ENCODE peak calls at places on chromosomes 1 and 21, in six cellular contexts. V is WERI-Rb-1, L is heart right ventricle, F is uterus, R is left ventricle myocardium inferior, O is upper lobe of right lung. H is an unnamed sample.

GRCh38 chr1:103171041-103171590 is 62.8 kb upstream of the COL11A1 start:
- DNase-seq in F (no peak), L (no peak), V (no peak), O (no peak), R (no peak), H (no peak)

GRCh38 chr1:111739984-111740765 is 980 bp upstream of the INKA2 start:
- DNase-seq in V (peak; percentile 63), F (peak; percentile 76), O (peak; percentile 82), L (peak; percentile 69), R (peak; percentile 80), H (peak; percentile 85)

GRCh38 chr1:112971006-112971405 is 15.0 kb upstream of the SLC16A1 start:
- DNase-seq in L (no peak), V (no peak), F (no peak), R (no peak), O (no peak), H (no peak)

GRCh38 chr21:41583274-41583790 is 75.4 kb upstream of the TMPRSS2 start:
- DNase-seq in F (no peak), O (peak; percentile 91), V (no peak), R (no peak), L (no peak), H (no peak)

GRCh38 chr21:16794944-16795343 is 717.9 kb upstream of the CXADR start:
- DNase-seq in V (no peak), F (peak; percentile 40), O (no peak), L (no peak), R (no peak), H (no peak)

GRCh38 chr1:167273027-167273800 is 52.5 kb downstream of the POU2F1 start:
- DNase-seq in O (no peak), L (peak; percentile 8), V (peak; percentile 24), F (no peak), R (no peak), H (no peak)

GRCh38 chr1:89607888-89608626 is 24.9 kb upstream of the LRRC8C start:
- DNase-seq in F (no peak), O (no peak), R (peak; percentile 29), V (no peak), L (peak; percentile 64), H (no peak)

GRCh38 chr1:30410153-30410851 is 313.1 kb downstream of the MATN1 start:
- DNase-seq in R (no peak), O (peak; percentile 45), L (no peak), V (no peak), F (peak; percentile 7), H (peak; percentile 62)

GRCh38 chr1:55234016-55234415 is 18.9 kb upstream of the USP24 start:
- DNase-seq in R (no peak), L (no peak), V (no peak), F (no peak), O (no peak), H (no peak)

GRCh38 chr1:100891380-100891779 is 3.3 kb downstream of the EXTL2 start:
- DNase-seq in R (no peak), L (no peak), O (no peak), V (no peak), F (no peak), H (no peak)

GRCh38 chr1:201016211-201016651 is 7.3 kb downstream of the KIF21B start:
- DNase-seq in L (peak; percentile 38), V (peak; percentile 91), R (peak; percentile 33), O (peak; percentile 63), F (no peak), H (no peak)

GRCh38 chr1:44036409-44037111 is 5.3 kb upstream of the SLC6A9 start:
- DNase-seq in O (no peak), L (peak; percentile 60), R (peak; percentile 34), V (peak; percentile 82), F (peak; percentile 50), H (no peak)

GRCh38 chr1:186325239-186325638 is 49.8 kb downstream of the TPR start:
- DNase-seq in F (no peak), O (no peak), R (no peak), L (no peak), V (no peak), H (no peak)

GRCh38 chr1:185996211-185996610 is 262.0 kb downstream of the HMCN1 start:
- DNase-seq in R (peak; percentile 18), V (no peak), O (no peak), F (no peak), L (peak; percentile 9), H (no peak)

GRCh38 chr1:225889743-225890142 is 797 bp upstream of the LEFTY1 start:
- DNase-seq in L (no peak), F (no peak), V (no peak), R (no peak), O (no peak), H (no peak)

GRCh38 chr1:21220815-21221214 is 44.1 kb upstream of the EIF4G3 start:
- DNase-seq in O (no peak), F (no peak), L (no peak), V (no peak), R (no peak), H (no peak)

GRCh38 chr1:77392486-77392885 is 110.7 kb downstream of the AK5 start:
- DNase-seq in V (no peak), F (no peak), L (no peak), R (no peak), O (no peak), H (no peak)

GRCh38 chr1:77399250-77400086 is 117.6 kb downstream of the AK5 start:
- DNase-seq in V (no peak), F (no peak), R (no peak), O (no peak), L (no peak), H (no peak)

GRCh38 chr1:77395051-77395450 is 113.2 kb downstream of the AK5 start:
- DNase-seq in R (no peak), L (no peak), V (no peak), O (no peak), F (no peak), H (no peak)

GRCh38 chr1:77398115-77398514 is 116.3 kb downstream of the AK5 start:
- DNase-seq in O (no peak), L (no peak), R (no peak), V (no peak), F (no peak), H (no peak)

DNA sequence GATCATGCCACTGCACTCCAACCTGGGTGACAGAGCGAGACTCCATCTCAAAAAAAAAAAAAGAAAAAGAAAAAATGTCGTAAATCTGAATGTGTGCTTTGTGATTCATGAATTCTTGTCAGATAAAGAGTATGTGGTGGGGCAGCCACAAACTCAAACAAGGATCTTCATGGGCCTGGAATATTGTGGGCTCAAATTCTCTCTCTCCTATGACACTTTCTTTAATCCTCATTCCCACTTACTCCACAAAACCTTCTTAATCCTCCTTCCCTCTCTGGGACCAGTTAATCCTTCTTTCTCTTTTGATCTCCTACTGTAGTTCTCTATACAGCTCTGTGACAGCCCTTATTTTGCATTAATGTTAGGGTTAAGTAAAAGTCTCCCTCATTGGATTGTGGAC is 112.3 kb downstream of the AK5 start:
- DNase-seq in V (no peak), R (no peak), O (no peak), F (no peak), L (no peak), H (no peak)
- H3K27ac ChIP-seq in V (no peak overlapping the region), R (no peak overlapping the region), O (no peak overlapping the region), F (no peak overlapping the region), L (no peak overlapping the region), H (no peak overlapping the region)

GRCh38 chr1:207313131-207313530 is 8.3 kb upstream of the CD55 start:
- DNase-seq in O (no peak), F (no peak), V (no peak), R (no peak), L (no peak), H (no peak)

GRCh38 chr1:207316622-207317510 is 4.6 kb upstream of the CD55 start:
- DNase-seq in V (no peak), O (no peak), F (no peak), R (no peak), L (no peak), H (no peak)

GRCh38 chr1:207315435-207315834 is 6.0 kb upstream of the CD55 start:
- DNase-seq in O (no peak), F (no peak), L (no peak), R (no peak), V (no peak), H (no peak)

GRCh38 chr1:207316141-207316540 is 5.3 kb upstream of the CD55 start:
- DNase-seq in V (no peak), L (no peak), F (no peak), O (no peak), R (no peak), H (no peak)

GRCh38 chr1:207314836-207315235 is 6.6 kb upstream of the CD55 start:
- DNase-seq in R (no peak), L (no peak), F (no peak), V (no peak), O (no peak), H (no peak)
- TF ChIP-seq CTCF in R (no peak), L (no peak), F (no peak), V (no peak), O (no peak), H (no peak)

GRCh38 chr1:81543764-81544163 is 257.0 kb upstream of the ADGRL2 start:
- DNase-seq in R (no peak), L (no peak), V (no peak), O (no peak), F (no peak), H (no peak)
- H3K4me3 ChIP-seq in R (no peak overlapping the region), L (no peak overlapping the region), V (no peak overlapping the region), O (no peak overlapping the region), F (no peak overlapping the region), H (no peak overlapping the region)

GRCh38 chr1:198680174-198680871 is 41.5 kb downstream of the PTPRC start:
- DNase-seq in R (no peak), O (no peak), F (no peak), V (no peak), L (no peak), H (no peak)

GRCh38 chr1:198681247-198681646 is 42.4 kb downstream of the PTPRC start:
- DNase-seq in O (no peak), R (no peak), F (no peak), L (no peak), V (no peak), H (no peak)

GRCh38 chr1:198679535-198680173 is 40.8 kb downstream of the PTPRC start:
- DNase-seq in V (no peak), L (no peak), F (no peak), O (no peak), R (no peak), H (no peak)

GRCh38 chr1:198683449-198683848 is 44.6 kb downstream of the PTPRC start:
- DNase-seq in F (no peak), L (no peak), O (no peak), R (no peak), V (no peak), H (no peak)

GRCh38 chr1:198681831-198682756 is 43.3 kb downstream of the PTPRC start:
- DNase-seq in F (no peak), R (no peak), L (peak; percentile 51), V (no peak), O (peak; percentile 67), H (no peak)
- H3K27ac ChIP-seq in F (no peak overlapping the region), R (peak overlapping the region; percentile 17), L (no peak overlapping the region), V (no peak overlapping the region), O (peak overlapping the region; percentile 71), H (peak overlapping the region; percentile 10)

DNA sequence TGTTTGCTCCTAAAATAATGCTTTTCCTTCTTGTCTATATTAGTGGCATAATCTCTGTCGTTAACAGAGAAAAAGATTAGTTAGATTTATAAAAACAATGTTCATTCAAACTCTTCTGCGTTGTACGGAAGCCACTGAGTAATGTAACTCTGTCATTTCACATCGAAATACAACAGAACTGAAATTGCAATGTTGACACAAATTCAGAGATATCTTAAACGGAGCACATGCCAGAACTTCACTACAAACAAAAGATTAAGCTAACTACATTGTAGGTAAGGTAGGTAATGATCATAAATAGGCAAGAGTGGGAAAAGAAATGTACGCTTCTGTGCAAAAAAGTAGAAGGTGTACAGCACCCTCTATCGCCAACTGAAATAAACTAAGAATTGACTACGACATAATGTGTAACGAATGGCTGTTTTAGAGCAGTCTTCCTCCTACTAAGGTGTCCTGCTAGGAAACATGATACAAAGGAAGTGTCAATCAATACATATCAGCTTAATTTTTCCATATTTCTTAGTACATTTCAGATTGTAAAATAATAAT is 56.6 kb downstream of the PCNX2 start:
- DNase-seq in O (no peak), R (no peak), V (no peak), F (no peak), L (no peak), H (no peak)
- TF ChIP-seq CTCF in O (no peak), R (peak; percentile 22), V (peak; percentile 38), F (no peak), L (no peak), H (no peak)

H was measured in coronary artery.